ENCODE peak calls at places on chromosome 17, in four cellular contexts. One of them, this sample, is unnamed.
A peak's percentile ranks its signal among the peaks of the same experiment; 100 is the strongest.

GRCh38 chr17:10271004-10271620 is 72.7 kb upstream of the GAS7 start:
- DNase-seq in cardiac muscle cell: no peak
- DNase-seq in tibial artery: no peak
- DNase-seq in spleen: no peak
- DNase-seq in this sample: no peak

GRCh38 chr17:1606352-1606985 is 22.2 kb downstream of the SLC43A2 start:
- DNase-seq in cardiac muscle cell: no peak
- DNase-seq in tibial artery: no peak
- DNase-seq in spleen: no peak
- DNase-seq in this sample: no peak

GRCh38 chr17:77619326-77619725 is 339.2 kb upstream of the TNRC6C start:
- DNase-seq in cardiac muscle cell: no peak
- DNase-seq in tibial artery: no peak
- DNase-seq in spleen: no peak
- DNase-seq in this sample: no peak

GRCh38 chr17:3857261-3858105 is 11.4 kb upstream of the NCBP3 start:
- DNase-seq in cardiac muscle cell: no peak
- DNase-seq in tibial artery: no peak
- DNase-seq in spleen: peak; percentile 41
- DNase-seq in this sample: no peak

GRCh38 chr17:48494335-48494734 is 36.5 kb downstream of the HOXB1 start:
- DNase-seq in cardiac muscle cell: no peak
- DNase-seq in tibial artery: no peak
- DNase-seq in spleen: no peak
- DNase-seq in this sample: no peak

GRCh38 chr17:27748360-27748825 is 51.9 kb downstream of the NOS2 start:
- DNase-seq in cardiac muscle cell: no peak
- DNase-seq in tibial artery: no peak
- DNase-seq in spleen: no peak
- DNase-seq in this sample: no peak

GRCh38 chr17:9023389-9024210 is 2.3 kb downstream of the NTN1 start:
- DNase-seq in cardiac muscle cell: no peak
- DNase-seq in tibial artery: no peak
- DNase-seq in spleen: no peak
- DNase-seq in this sample: no peak

GRCh38 chr17:74205274-74205673 is 1.8 kb downstream of the RPL38 start:
- DNase-seq in cardiac muscle cell: no peak
- DNase-seq in tibial artery: no peak
- DNase-seq in spleen: no peak
- DNase-seq in this sample: no peak

GRCh38 chr17:36728030-36728991 is 126.9 kb downstream of the MRM1 start:
- DNase-seq in cardiac muscle cell: no peak
- DNase-seq in tibial artery: no peak
- DNase-seq in spleen: no peak
- DNase-seq in this sample: no peak

GRCh38 chr17:78176548-78177025 is 8.2 kb downstream of the SYNGR2 start:
- DNase-seq in cardiac muscle cell: peak; percentile 77
- DNase-seq in tibial artery: peak; percentile 56
- DNase-seq in spleen: peak; percentile 96
- DNase-seq in this sample: no peak

GRCh38 chr17:81184596-81184995 is 18.6 kb upstream of the AATK start:
- DNase-seq in cardiac muscle cell: peak; percentile 67
- DNase-seq in tibial artery: no peak
- DNase-seq in spleen: no peak
- DNase-seq in this sample: no peak

GRCh38 chr17:17959520-17960361 is 12.5 kb downstream of the TOM1L2 start:
- DNase-seq in cardiac muscle cell: no peak
- DNase-seq in tibial artery: no peak
- DNase-seq in spleen: no peak
- DNase-seq in this sample: no peak

GRCh38 chr17:40315206-40315605 is 6.2 kb downstream of the RARA start:
- DNase-seq in cardiac muscle cell: no peak
- DNase-seq in tibial artery: no peak
- DNase-seq in spleen: no peak
- DNase-seq in this sample: no peak

GRCh38 chr17:12514596-12514995 is 151.1 kb upstream of the MYOCD start:
- DNase-seq in cardiac muscle cell: no peak
- DNase-seq in tibial artery: no peak
- DNase-seq in spleen: no peak
- DNase-seq in this sample: no peak

GRCh38 chr17:40019140-40019991 is 4.1 kb downstream of the CSF3 start:
- DNase-seq in cardiac muscle cell: no peak
- DNase-seq in tibial artery: no peak
- DNase-seq in spleen: no peak
- DNase-seq in this sample: no peak

GRCh38 chr17:77572851-77573250 is 385.7 kb upstream of the TNRC6C start:
- DNase-seq in cardiac muscle cell: no peak
- DNase-seq in tibial artery: no peak
- DNase-seq in spleen: peak; percentile 45
- DNase-seq in this sample: no peak

GRCh38 chr17:63433746-63434591 is 12.1 kb downstream of the CYB561 start:
- DNase-seq in cardiac muscle cell: no peak
- DNase-seq in tibial artery: peak; percentile 94
- DNase-seq in spleen: peak; percentile 76
- DNase-seq in this sample: peak; percentile 70

GRCh38 chr17:2264023-2264860 is 39.3 kb downstream of the SMG6 start:
- DNase-seq in cardiac muscle cell: peak; percentile 52
- DNase-seq in tibial artery: no peak
- DNase-seq in spleen: no peak
- DNase-seq in this sample: no peak

GRCh38 chr17:75654176-75654575 is 12.8 kb downstream of the RECQL5 start:
- DNase-seq in cardiac muscle cell: no peak
- DNase-seq in tibial artery: no peak
- DNase-seq in spleen: no peak
- DNase-seq in this sample: no peak

GRCh38 chr17:5225668-5226457 is 8.8 kb downstream of the SCIMP start:
- DNase-seq in cardiac muscle cell: no peak
- DNase-seq in tibial artery: no peak
- DNase-seq in spleen: no peak
- DNase-seq in this sample: no peak

GRCh38 chr17:7309628-7310027 is 2.2 kb downstream of the EIF5A start:
- DNase-seq in cardiac muscle cell: no peak
- DNase-seq in tibial artery: no peak
- DNase-seq in spleen: no peak
- DNase-seq in this sample: no peak
- H3K4me3 ChIP-seq in cardiac muscle cell: peak overlapping the region; percentile 90
- H3K4me3 ChIP-seq in tibial artery: peak overlapping the region; percentile 98
- H3K4me3 ChIP-seq in spleen: peak overlapping the region; percentile 91
- H3K4me3 ChIP-seq in this sample: peak overlapping the region; percentile 78

GRCh38 chr17:32426894-32427293 is 17.4 kb upstream of the PSMD11 start:
- DNase-seq in cardiac muscle cell: no peak
- DNase-seq in tibial artery: no peak
- DNase-seq in spleen: no peak
- DNase-seq in this sample: no peak

DNA sequence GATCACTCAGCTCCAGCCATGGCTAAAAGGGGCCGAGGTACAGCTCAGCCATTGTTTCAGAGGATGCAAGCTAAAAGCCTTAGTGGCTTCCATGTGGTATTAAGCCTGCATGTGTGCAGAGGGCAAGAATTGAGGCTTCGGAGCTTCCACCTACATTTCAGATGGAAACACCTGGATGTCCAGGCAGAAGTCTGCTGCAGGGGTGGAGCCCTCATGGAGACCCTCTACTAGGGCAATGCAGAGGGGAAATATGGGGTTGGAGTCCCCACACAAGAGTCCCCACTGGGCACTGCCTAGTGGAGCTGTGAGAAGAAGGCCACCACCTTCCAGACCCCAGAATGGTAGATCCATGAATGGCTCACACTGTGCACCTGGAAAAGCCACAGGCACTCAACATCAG is 14.7 kb upstream of the PSMD11 start:
- DNase-seq in cardiac muscle cell: no peak
- DNase-seq in tibial artery: no peak
- DNase-seq in spleen: no peak
- DNase-seq in this sample: no peak
- TF ChIP-seq CTCF in cardiac muscle cell: no peak
- TF ChIP-seq CTCF in tibial artery: no peak
- TF ChIP-seq CTCF in spleen: no peak
- TF ChIP-seq CTCF in this sample: no peak

GRCh38 chr17:6831662-6832263 is at the start of gene TEKT1:
- DNase-seq in cardiac muscle cell: peak; percentile 86
- DNase-seq in tibial artery: peak; percentile 71
- DNase-seq in spleen: peak; percentile 92
- DNase-seq in this sample: peak; percentile 15
- H3K27me3 ChIP-seq in cardiac muscle cell: peaks cover 88% of the 10 kb centered on the region
- H3K27me3 ChIP-seq in tibial artery: peaks cover 44% of the 10 kb centered on the region
- H3K27me3 ChIP-seq in spleen: peaks cover 72% of the 10 kb centered on the region
- H3K27me3 ChIP-seq in this sample: no peaks in the 10 kb centered on the region

GRCh38 chr17:31842416-31843381 is 16.3 kb downstream of the COPRS start:
- DNase-seq in cardiac muscle cell: peak; percentile 88
- DNase-seq in tibial artery: peak; percentile 64
- DNase-seq in spleen: peak; percentile 83
- DNase-seq in this sample: no peak
- H3K4me3 ChIP-seq in cardiac muscle cell: no peak overlapping the region
- H3K4me3 ChIP-seq in tibial artery: peak overlapping the region; percentile 40
- H3K4me3 ChIP-seq in spleen: no peak overlapping the region
- H3K4me3 ChIP-seq in this sample: peak overlapping the region; percentile 55